ENCODE peak calls at places on chromosomes 4 and X, in eight cellular contexts. R is suprapubic skin, V is stomach, E is HCT116, S is ovary, Y is heart left ventricle, D is lower leg skin, P is thyroid gland. G is an unnamed sample.

GRCh38 chr4:2962099-2962455 is 1.1 kb downstream of the NOP14 start:
- DNase-seq in R (no peak), V (no peak), E (no peak), S (no peak), Y (no peak), D (no peak), P (no peak), G (no peak)

GRCh38 chr4:64095398-64095797 is 313.9 kb downstream of the TECRL start:
- DNase-seq in R (no peak), V (no peak), E (no peak), S (no peak), Y (no peak), D (no peak), P (no peak), G (no peak)

GRCh38 chrX:36867143-36867542 is 141.0 kb upstream of the FAM47C start:
- DNase-seq in R (no peak), V (no peak), E (no peak), S (no peak), Y (no peak), D (no peak), P (no peak), G (peak; percentile 4)

GRCh38 chr4:168560835-168561210 is 64.0 kb downstream of the PALLD start:
- DNase-seq in R (no peak), V (no peak), E (no peak), S (no peak), Y (no peak), D (no peak), P (no peak), G (no peak)

GRCh38 chr4:52507774-52508173 is 151.3 kb downstream of the USP46 start:
- DNase-seq in R (no peak), V (no peak), E (no peak), S (peak; percentile 59), Y (peak; percentile 56), D (no peak), P (no peak), G (no peak)

GRCh38 chrX:46573896-46574336 is 351 bp downstream of the CHST7 start:
- DNase-seq in R (peak; percentile 77), V (peak; percentile 40), E (no peak), S (peak; percentile 74), Y (peak; percentile 49), D (peak; percentile 28), P (peak; percentile 40), G (peak; percentile 27)

GRCh38 chrX:151386838-151387459 is 10.1 kb upstream of the VMA21 start:
- DNase-seq in R (no peak), V (no peak), E (no peak), S (no peak), Y (peak; percentile 35), D (peak; percentile 17), P (peak; percentile 15), G (peak; percentile 54)

GRCh38 chrX:120308959-120309872 is 2.0 kb downstream of the TMEM255A start:
- DNase-seq in R (no peak), V (peak; percentile 65), E (peak; percentile 24), S (peak; percentile 81), Y (peak; percentile 43), D (peak; percentile 15), P (peak; percentile 74), G (peak; percentile 56)

GRCh38 chr4:97548943-97549583 is 594.2 kb downstream of the STPG2 start:
- DNase-seq in R (no peak), V (no peak), E (peak; percentile 3), S (no peak), Y (no peak), D (no peak), P (no peak), G (no peak)

GRCh38 chr4:89657931-89658700 is 178.8 kb downstream of the SNCA start:
- DNase-seq in R (no peak), V (no peak), E (peak; percentile 28), S (no peak), Y (no peak), D (no peak), P (no peak), G (no peak)

GRCh38 chrX:51876441-51876840 is 17.0 kb upstream of the MAGED1 start:
- DNase-seq in R (no peak), V (no peak), E (no peak), S (no peak), Y (no peak), D (no peak), P (no peak), G (no peak)

GRCh38 chr4:73998040-73999011 is at the start of gene CXCL5:
- DNase-seq in R (no peak), V (peak; percentile 44), E (no peak), S (peak; percentile 34), Y (peak; percentile 23), D (no peak), P (peak; percentile 10), G (no peak)

GRCh38 chrX:2928127-2928582 is 984 bp downstream of the ARSD start:
- DNase-seq in R (no peak), V (peak; percentile 54), E (no peak), S (peak; percentile 80), Y (peak; percentile 38), D (peak; percentile 16), P (peak; percentile 44), G (peak; percentile 10)

GRCh38 chr4:1511441-1512041 is 105.3 kb upstream of the NKX1-1 start:
- DNase-seq in R (no peak), V (no peak), E (peak; percentile 69), S (peak; percentile 73), Y (no peak), D (peak; percentile 46), P (peak; percentile 49), G (no peak)

GRCh38 chr4:7156273-7157139 is 35.8 kb upstream of the SORCS2 start:
- DNase-seq in R (peak; percentile 79), V (no peak), E (no peak), S (peak; percentile 80), Y (peak; percentile 56), D (no peak), P (peak; percentile 55), G (no peak)

GRCh38 chr4:6768539-6768905 is 14.0 kb upstream of the KIAA0232 start:
- DNase-seq in R (no peak), V (no peak), E (no peak), S (no peak), Y (no peak), D (no peak), P (no peak), G (no peak)

GRCh38 chr4:138639018-138639876 is 376.3 kb upstream of the NOCT start:
- DNase-seq in R (no peak), V (no peak), E (no peak), S (no peak), Y (no peak), D (no peak), P (no peak), G (no peak)

GRCh38 chr4:7844247-7844991 is 95.2 kb downstream of the AFAP1 start:
- DNase-seq in R (peak; percentile 87), V (peak; percentile 83), E (peak; percentile 70), S (peak; percentile 86), Y (peak; percentile 72), D (peak; percentile 67), P (peak; percentile 81), G (peak; percentile 36)

GRCh38 chr4:47662975-47663374 is 174.9 kb downstream of the CORIN start:
- DNase-seq in R (no peak), V (no peak), E (peak; percentile 29), S (no peak), Y (no peak), D (no peak), P (no peak), G (no peak)

GRCh38 chr4:48141048-48141447 is 7.0 kb upstream of the TXK start:
- DNase-seq in R (no peak), V (no peak), E (no peak), S (no peak), Y (no peak), D (no peak), P (no peak), G (no peak)

GRCh38 chr4:185209031-185209851 is at the start of gene SNX25:
- DNase-seq in R (peak; percentile 91), V (peak; percentile 89), E (peak; percentile 54), S (peak; percentile 89), Y (peak; percentile 89), D (peak; percentile 83), P (peak; percentile 94), G (peak; percentile 89)
- TF ChIP-seq POLR2A in R (peak; percentile 79), V (no peak), E (peak; percentile 47), S (peak; percentile 85), Y (peak; percentile 93), D (no peak), P (peak; percentile 95), G (peak; percentile 96)

GRCh38 chrX:153794018-153794896 is at the start of the genes IDH3G and SSR4:
- DNase-seq in R (peak; percentile 94), V (peak; percentile 92), E (peak; percentile 78), S (peak; percentile 95), Y (peak; percentile 92), D (peak; percentile 88), P (peak; percentile 89), G (peak; percentile 87)
- TF ChIP-seq POLR2A in R (peak; percentile 3), V (no peak), E (no peak), S (peak; percentile 33), Y (peak; percentile 46), D (no peak), P (no peak), G (peak; percentile 36)

GRCh38 chr4:120105472-120105871 is 38.8 kb upstream of the MAD2L1 start:
- DNase-seq in R (no peak), V (no peak), E (no peak), S (no peak), Y (no peak), D (no peak), P (no peak), G (no peak)
- TF ChIP-seq POLR2A in R (no peak), V (no peak), E (no peak), S (no peak), Y (no peak), D (no peak), P (no peak), G (no peak)

DNA sequence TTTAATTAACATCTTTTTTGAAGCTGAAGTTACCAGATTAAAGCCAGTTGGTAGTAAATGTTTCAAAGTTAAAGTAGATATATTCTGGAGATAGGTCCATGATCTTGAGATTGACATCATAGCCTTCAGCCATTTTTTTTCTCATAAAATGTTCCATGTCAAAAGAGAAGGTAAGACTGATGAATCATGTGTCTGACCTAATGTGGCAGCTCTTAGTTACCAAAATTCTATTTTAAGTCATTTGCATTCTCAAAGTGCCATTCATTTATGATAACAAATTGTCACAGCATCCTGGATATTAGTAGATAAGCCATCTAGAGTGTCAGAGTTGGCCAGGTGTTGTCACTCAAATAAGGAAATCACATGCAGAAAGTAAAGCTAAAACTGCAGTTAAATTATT is 65.8 kb upstream of the ADAD1 start:
- DNase-seq in R (no peak), V (no peak), E (no peak), S (no peak), Y (no peak), D (no peak), P (no peak), G (no peak)
- TF ChIP-seq POLR2A in R (no peak), V (no peak), E (no peak), S (no peak), Y (no peak), D (no peak), P (no peak), G (no peak)

GRCh38 chrX:24055043-24055356 is 244 bp downstream of the EIF2S3 start:
- DNase-seq in R (no peak), V (no peak), E (no peak), S (no peak), Y (no peak), D (no peak), P (no peak), G (no peak)

GRCh38 chrX:24054182-24055042 is at the start of gene EIF2S3:
- DNase-seq in R (peak; percentile 91), V (peak; percentile 89), E (peak; percentile 92), S (peak; percentile 93), Y (peak; percentile 86), D (peak; percentile 78), P (peak; percentile 83), G (peak; percentile 82)
- TF ChIP-seq POLR2A in R (no peak), V (no peak), E (peak; percentile 61), S (peak; percentile 41), Y (peak; percentile 13), D (no peak), P (no peak), G (no peak)

G was measured in prostate gland.